ENCODE peak calls at places on chromosomes 6 and 20, in seven cellular contexts. One of them, this sample, is unnamed.

GRCh38 chr20:57785061-57785460 is 75.2 kb upstream of the PMEPA1 start:
- DNase-seq in AG10803: no peak
- DNase-seq in CD8-positive, alpha-beta T cell: no peak
- DNase-seq in brain microvascular endothelial cell: no peak
- DNase-seq in tibial artery: no peak
- DNase-seq in neural progenitor cell: no peak
- DNase-seq in IMR-90: no peak
- DNase-seq in this sample: no peak

GRCh38 chr6:159916237-159916636 is 25.4 kb downstream of the MAS1 start:
- DNase-seq in tibial artery: no peak
- DNase-seq in neural progenitor cell: no peak
- DNase-seq in IMR-90: no peak
- DNase-seq in brain microvascular endothelial cell: no peak
- DNase-seq in AG10803: no peak
- DNase-seq in CD8-positive, alpha-beta T cell: no peak
- DNase-seq in this sample: no peak

GRCh38 chr6:161917645-161918044 is 643.8 kb upstream of the AGPAT4 start:
- DNase-seq in IMR-90: no peak
- DNase-seq in brain microvascular endothelial cell: no peak
- DNase-seq in tibial artery: no peak
- DNase-seq in neural progenitor cell: no peak
- DNase-seq in CD8-positive, alpha-beta T cell: no peak
- DNase-seq in AG10803: no peak
- DNase-seq in this sample: no peak

GRCh38 chr6:106799008-106799952 is 169.9 kb downstream of the QRSL1 start:
- DNase-seq in neural progenitor cell: peak
- DNase-seq in brain microvascular endothelial cell: no peak
- DNase-seq in IMR-90: peak
- DNase-seq in tibial artery: no peak
- DNase-seq in AG10803: peak
- DNase-seq in CD8-positive, alpha-beta T cell: no peak
- DNase-seq in this sample: peak

GRCh38 chr6:84645000-84645399 is 119.4 kb downstream of the TBX18 start:
- DNase-seq in tibial artery: no peak
- DNase-seq in IMR-90: peak
- DNase-seq in AG10803: peak
- DNase-seq in brain microvascular endothelial cell: peak
- DNase-seq in CD8-positive, alpha-beta T cell: no peak
- DNase-seq in neural progenitor cell: no peak
- DNase-seq in this sample: no peak

GRCh38 chr20:59972037-59972801 is 14.0 kb downstream of the CDH26 start:
- DNase-seq in neural progenitor cell: no peak
- DNase-seq in IMR-90: no peak
- DNase-seq in tibial artery: no peak
- DNase-seq in AG10803: no peak
- DNase-seq in brain microvascular endothelial cell: no peak
- DNase-seq in CD8-positive, alpha-beta T cell: no peak
- DNase-seq in this sample: no peak

GRCh38 chr6:75117701-75118100 is 88.2 kb downstream of the COL12A1 start:
- DNase-seq in brain microvascular endothelial cell: peak
- DNase-seq in IMR-90: peak
- DNase-seq in CD8-positive, alpha-beta T cell: no peak
- DNase-seq in tibial artery: no peak
- DNase-seq in neural progenitor cell: no peak
- DNase-seq in AG10803: peak
- DNase-seq in this sample: no peak

GRCh38 chr6:140274548-140274947 is 900.1 kb upstream of the CITED2 start:
- DNase-seq in AG10803: no peak
- DNase-seq in brain microvascular endothelial cell: no peak
- DNase-seq in neural progenitor cell: no peak
- DNase-seq in IMR-90: no peak
- DNase-seq in CD8-positive, alpha-beta T cell: no peak
- DNase-seq in tibial artery: no peak
- DNase-seq in this sample: no peak

GRCh38 chr6:474454-475185 is 83.1 kb downstream of the IRF4 start:
- DNase-seq in tibial artery: no peak
- DNase-seq in AG10803: no peak
- DNase-seq in neural progenitor cell: peak
- DNase-seq in CD8-positive, alpha-beta T cell: peak
- DNase-seq in IMR-90: no peak
- DNase-seq in brain microvascular endothelial cell: peak
- DNase-seq in this sample: no peak

GRCh38 chr20:41249781-41250281 is 67.7 kb downstream of the ZHX3 start:
- DNase-seq in neural progenitor cell: peak
- DNase-seq in CD8-positive, alpha-beta T cell: no peak
- DNase-seq in brain microvascular endothelial cell: peak
- DNase-seq in IMR-90: peak
- DNase-seq in tibial artery: no peak
- DNase-seq in AG10803: no peak
- DNase-seq in this sample: no peak

GRCh38 chr20:46150982-46151381 is 32.9 kb downstream of the CD40 start:
- DNase-seq in neural progenitor cell: no peak
- DNase-seq in brain microvascular endothelial cell: no peak
- DNase-seq in AG10803: no peak
- DNase-seq in tibial artery: no peak
- DNase-seq in CD8-positive, alpha-beta T cell: no peak
- DNase-seq in IMR-90: no peak
- DNase-seq in this sample: no peak

GRCh38 chr6:87623248-87623647 is 33.3 kb downstream of the ORC3 start:
- DNase-seq in IMR-90: peak
- DNase-seq in neural progenitor cell: no peak
- DNase-seq in brain microvascular endothelial cell: peak
- DNase-seq in CD8-positive, alpha-beta T cell: no peak
- DNase-seq in tibial artery: no peak
- DNase-seq in AG10803: peak
- DNase-seq in this sample: no peak

GRCh38 chr6:96330884-96331283 is 190.7 kb upstream of the UFL1 start:
- DNase-seq in brain microvascular endothelial cell: no peak
- DNase-seq in AG10803: no peak
- DNase-seq in CD8-positive, alpha-beta T cell: no peak
- DNase-seq in IMR-90: no peak
- DNase-seq in neural progenitor cell: no peak
- DNase-seq in tibial artery: no peak
- DNase-seq in this sample: no peak

GRCh38 chr6:132604635-132605150 is 15.2 kb upstream of the TAAR5 start:
- DNase-seq in AG10803: no peak
- DNase-seq in tibial artery: no peak
- DNase-seq in brain microvascular endothelial cell: no peak
- DNase-seq in CD8-positive, alpha-beta T cell: no peak
- DNase-seq in IMR-90: no peak
- DNase-seq in neural progenitor cell: no peak
- DNase-seq in this sample: no peak

GRCh38 chr6:91376686-91377085 is 789.8 kb upstream of the MAP3K7 start:
- DNase-seq in brain microvascular endothelial cell: no peak
- DNase-seq in CD8-positive, alpha-beta T cell: no peak
- DNase-seq in IMR-90: no peak
- DNase-seq in neural progenitor cell: no peak
- DNase-seq in AG10803: no peak
- DNase-seq in tibial artery: no peak
- DNase-seq in this sample: no peak

GRCh38 chr6:64301307-64302236 is 666.0 kb downstream of the PHF3 start:
- DNase-seq in AG10803: no peak
- DNase-seq in neural progenitor cell: no peak
- DNase-seq in tibial artery: no peak
- DNase-seq in brain microvascular endothelial cell: no peak
- DNase-seq in IMR-90: no peak
- DNase-seq in CD8-positive, alpha-beta T cell: no peak
- DNase-seq in this sample: no peak

GRCh38 chr6:169328112-169328801 is 74.6 kb upstream of the THBS2 start:
- DNase-seq in brain microvascular endothelial cell: peak
- DNase-seq in neural progenitor cell: no peak
- DNase-seq in CD8-positive, alpha-beta T cell: no peak
- DNase-seq in tibial artery: no peak
- DNase-seq in IMR-90: peak
- DNase-seq in AG10803: peak
- DNase-seq in this sample: peak

GRCh38 chr20:31740208-31740607 is 1.1 kb downstream of the TPX2 start:
- DNase-seq in tibial artery: no peak
- DNase-seq in brain microvascular endothelial cell: peak
- DNase-seq in IMR-90: peak
- DNase-seq in neural progenitor cell: peak
- DNase-seq in CD8-positive, alpha-beta T cell: no peak
- DNase-seq in AG10803: peak
- DNase-seq in this sample: no peak

GRCh38 chr6:35178932-35179832 is 34.6 kb upstream of the SCUBE3 start:
- DNase-seq in neural progenitor cell: peak
- DNase-seq in brain microvascular endothelial cell: no peak
- DNase-seq in AG10803: no peak
- DNase-seq in CD8-positive, alpha-beta T cell: no peak
- DNase-seq in tibial artery: no peak
- DNase-seq in IMR-90: no peak
- DNase-seq in this sample: no peak

GRCh38 chr6:23784313-23784919 is 341.6 kb upstream of the NRSN1 start:
- DNase-seq in CD8-positive, alpha-beta T cell: no peak
- DNase-seq in neural progenitor cell: no peak
- DNase-seq in AG10803: no peak
- DNase-seq in tibial artery: no peak
- DNase-seq in brain microvascular endothelial cell: no peak
- DNase-seq in IMR-90: no peak
- DNase-seq in this sample: no peak

GRCh38 chr6:138582573-138582972 is 83.3 kb upstream of the NHSL1 start:
- DNase-seq in neural progenitor cell: no peak
- DNase-seq in brain microvascular endothelial cell: no peak
- DNase-seq in tibial artery: no peak
- DNase-seq in CD8-positive, alpha-beta T cell: no peak
- DNase-seq in IMR-90: no peak
- DNase-seq in AG10803: no peak
- DNase-seq in this sample: no peak

GRCh38 chr6:95227301-95227700 is 350.0 kb upstream of the MANEA start:
- DNase-seq in tibial artery: no peak
- DNase-seq in neural progenitor cell: no peak
- DNase-seq in CD8-positive, alpha-beta T cell: no peak
- DNase-seq in AG10803: no peak
- DNase-seq in IMR-90: no peak
- DNase-seq in brain microvascular endothelial cell: no peak
- DNase-seq in this sample: no peak

GRCh38 chr20:37007898-37008649 is 56.6 kb upstream of the SAMHD1 start:
- DNase-seq in tibial artery: no peak
- DNase-seq in brain microvascular endothelial cell: peak
- DNase-seq in neural progenitor cell: no peak
- DNase-seq in AG10803: peak
- DNase-seq in CD8-positive, alpha-beta T cell: no peak
- DNase-seq in IMR-90: peak
- DNase-seq in this sample: peak

GRCh38 chr6:100035873-100036653 is 42.0 kb upstream of the MCHR2 start:
- DNase-seq in brain microvascular endothelial cell: no peak
- DNase-seq in neural progenitor cell: no peak
- DNase-seq in tibial artery: no peak
- DNase-seq in AG10803: no peak
- DNase-seq in CD8-positive, alpha-beta T cell: no peak
- DNase-seq in IMR-90: no peak
- DNase-seq in this sample: no peak

GRCh38 chr20:50844430-50845100 is 49.7 kb downstream of the BCAS4 start:
- DNase-seq in brain microvascular endothelial cell: peak
- DNase-seq in neural progenitor cell: no peak
- DNase-seq in AG10803: peak
- DNase-seq in tibial artery: no peak
- DNase-seq in CD8-positive, alpha-beta T cell: no peak
- DNase-seq in IMR-90: peak
- DNase-seq in this sample: peak

GRCh38 chr6:98641929-98642328 is 192.4 kb upstream of the POU3F2 start:
- DNase-seq in CD8-positive, alpha-beta T cell: no peak
- DNase-seq in AG10803: peak
- DNase-seq in neural progenitor cell: peak
- DNase-seq in brain microvascular endothelial cell: no peak
- DNase-seq in IMR-90: no peak
- DNase-seq in tibial artery: no peak
- DNase-seq in this sample: peak

GRCh38 chr6:163014736-163015135 is 287.0 kb downstream of the PACRG start:
- DNase-seq in IMR-90: no peak
- DNase-seq in CD8-positive, alpha-beta T cell: no peak
- DNase-seq in tibial artery: no peak
- DNase-seq in AG10803: peak
- DNase-seq in neural progenitor cell: no peak
- DNase-seq in brain microvascular endothelial cell: no peak
- DNase-seq in this sample: no peak

GRCh38 chr6:143328885-143329284 is 121.6 kb downstream of the ADAT2 start:
- DNase-seq in IMR-90: peak
- DNase-seq in AG10803: no peak
- DNase-seq in brain microvascular endothelial cell: no peak
- DNase-seq in tibial artery: no peak
- DNase-seq in neural progenitor cell: no peak
- DNase-seq in CD8-positive, alpha-beta T cell: no peak
- DNase-seq in this sample: no peak

GRCh38 chr6:14819001-14819400 is 426.9 kb upstream of the JARID2 start:
- DNase-seq in tibial artery: no peak
- DNase-seq in CD8-positive, alpha-beta T cell: no peak
- DNase-seq in IMR-90: no peak
- DNase-seq in AG10803: no peak
- DNase-seq in neural progenitor cell: no peak
- DNase-seq in brain microvascular endothelial cell: no peak
- DNase-seq in this sample: no peak

GRCh38 chr6:34114695-34115395 is 31.0 kb downstream of the GRM4 start:
- DNase-seq in CD8-positive, alpha-beta T cell: no peak
- DNase-seq in tibial artery: no peak
- DNase-seq in IMR-90: no peak
- DNase-seq in neural progenitor cell: no peak
- DNase-seq in brain microvascular endothelial cell: no peak
- DNase-seq in AG10803: no peak
- DNase-seq in this sample: no peak
- TF ChIP-seq CTCF in CD8-positive, alpha-beta T cell: no peak
- TF ChIP-seq CTCF in tibial artery: no peak
- TF ChIP-seq CTCF in IMR-90: no peak
- TF ChIP-seq CTCF in neural progenitor cell: no peak
- TF ChIP-seq CTCF in brain microvascular endothelial cell: no peak
- TF ChIP-seq CTCF in AG10803: no peak
- TF ChIP-seq CTCF in this sample: no peak

GRCh38 chr6:25804804-25805203 is 27.0 kb downstream of the SLC17A1 start:
- DNase-seq in neural progenitor cell: no peak
- DNase-seq in CD8-positive, alpha-beta T cell: no peak
- DNase-seq in tibial artery: no peak
- DNase-seq in IMR-90: no peak
- DNase-seq in AG10803: no peak
- DNase-seq in brain microvascular endothelial cell: no peak
- DNase-seq in this sample: no peak
- H3K4me3 ChIP-seq in neural progenitor cell: no peak
- H3K4me3 ChIP-seq in CD8-positive, alpha-beta T cell: no peak
- H3K4me3 ChIP-seq in tibial artery: no peak
- H3K4me3 ChIP-seq in IMR-90: no peak
- H3K4me3 ChIP-seq in AG10803: no peak
- H3K4me3 ChIP-seq in brain microvascular endothelial cell: no peak
- H3K4me3 ChIP-seq in this sample: no peak

DNA sequence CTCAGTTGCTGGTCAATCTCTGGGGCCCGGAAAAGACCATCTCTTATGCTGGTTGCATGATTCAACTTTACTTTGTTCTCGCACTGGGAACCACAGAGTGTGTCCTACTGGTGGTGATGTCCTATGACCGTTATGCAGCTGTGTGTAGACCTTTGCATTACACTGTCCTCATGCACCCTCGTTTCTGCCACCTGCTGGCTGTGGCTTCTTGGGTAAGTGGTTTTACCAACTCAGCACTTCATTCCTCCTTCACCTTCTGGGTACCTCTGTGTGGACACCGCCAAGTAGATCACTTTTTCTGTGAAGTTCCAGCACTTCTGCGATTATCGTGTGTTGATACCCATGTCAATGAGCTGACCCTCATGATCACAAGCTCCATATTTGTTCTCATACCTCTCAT is 4.3 kb downstream of the OR2J3 start:
- DNase-seq in IMR-90: no peak
- DNase-seq in brain microvascular endothelial cell: no peak
- DNase-seq in tibial artery: no peak
- DNase-seq in AG10803: no peak
- DNase-seq in CD8-positive, alpha-beta T cell: no peak
- DNase-seq in neural progenitor cell: no peak
- DNase-seq in this sample: no peak
- TF ChIP-seq CTCF in IMR-90: no peak
- TF ChIP-seq CTCF in brain microvascular endothelial cell: no peak
- TF ChIP-seq CTCF in tibial artery: no peak
- TF ChIP-seq CTCF in AG10803: no peak
- TF ChIP-seq CTCF in CD8-positive, alpha-beta T cell: no peak
- TF ChIP-seq CTCF in neural progenitor cell: no peak
- TF ChIP-seq CTCF in this sample: no peak

GRCh38 chr6:1608222-1608975 is 1.3 kb upstream of the FOXC1 start:
- DNase-seq in tibial artery: peak
- DNase-seq in brain microvascular endothelial cell: no peak
- DNase-seq in AG10803: no peak
- DNase-seq in CD8-positive, alpha-beta T cell: no peak
- DNase-seq in IMR-90: no peak
- DNase-seq in neural progenitor cell: peak
- DNase-seq in this sample: no peak
- H3K4me3 ChIP-seq in tibial artery: peak
- H3K4me3 ChIP-seq in brain microvascular endothelial cell: no peak
- H3K4me3 ChIP-seq in AG10803: no peak
- H3K4me3 ChIP-seq in CD8-positive, alpha-beta T cell: no peak
- H3K4me3 ChIP-seq in IMR-90: no peak
- H3K4me3 ChIP-seq in neural progenitor cell: peak
- H3K4me3 ChIP-seq in this sample: no peak

This sample was measured in astrocyte of the cerebellum.